ENCODE peak calls at places on chromosomes 7 and 10, in eight cellular contexts. I, V, U, C, X, O, T and S are unnamed samples.

GRCh38 chr10:11098628-11099027 is 81.0 kb downstream of the CELF2 start:
- DNase-seq in X (no peak), O (no peak), U (no peak), T (no peak), I (no peak), C (no peak), V (no peak), S (no peak)

GRCh38 chr7:3289996-3290395 is 11.1 kb upstream of the SDK1 start:
- DNase-seq in C (no peak), I (no peak), U (no peak), O (no peak), X (no peak), T (no peak), V (no peak), S (no peak)

GRCh38 chr7:99013266-99014112 is 130.4 kb downstream of the SMURF1 start:
- DNase-seq in X (no peak), T (no peak), U (no peak), O (no peak), I (peak), V (no peak), C (no peak), S (no peak)

GRCh38 chr7:135169141-135169935 is 1.2 kb downstream of the CYREN start:
- DNase-seq in C (peak), T (peak), O (no peak), X (peak), U (no peak), I (no peak), V (peak), S (peak)

GRCh38 chr7:23347682-23348180 is 48.6 kb downstream of the MALSU1 start:
- DNase-seq in T (no peak), O (no peak), I (no peak), X (no peak), C (no peak), V (no peak), U (no peak), S (no peak)

GRCh38 chr10:50929670-50930069 is 44.2 kb upstream of the A1CF start:
- DNase-seq in U (no peak), O (no peak), X (no peak), C (no peak), I (no peak), V (no peak), T (no peak), S (no peak)

GRCh38 chr10:88117869-88118632 is 254.6 kb downstream of the PTEN start:
- DNase-seq in U (no peak), T (no peak), C (no peak), X (peak), O (no peak), I (no peak), V (no peak), S (no peak)

GRCh38 chr7:98462926-98463325 is 62.0 kb upstream of the BAIAP2L1 start:
- DNase-seq in X (no peak), I (no peak), O (no peak), T (no peak), U (no peak), V (no peak), C (no peak), S (no peak)

GRCh38 chr7:99489235-99489634 is 10.8 kb downstream of the ZNF394 start:
- DNase-seq in T (no peak), O (no peak), C (no peak), I (no peak), X (no peak), U (no peak), V (no peak), S (no peak)

GRCh38 chr10:115985696-115986095 is 287.3 kb downstream of the GFRA1 start:
- DNase-seq in X (no peak), T (no peak), O (no peak), C (no peak), V (no peak), I (no peak), U (no peak), S (no peak)

GRCh38 chr7:15389073-15389472 is 172.7 kb downstream of the AGMO start:
- DNase-seq in C (no peak), U (no peak), V (no peak), T (no peak), I (no peak), X (no peak), O (no peak), S (no peak)

GRCh38 chr7:37028909-37029440 is 304.7 kb upstream of the AOAH start:
- DNase-seq in V (no peak), O (no peak), I (no peak), C (no peak), U (no peak), X (no peak), T (no peak), S (no peak)

GRCh38 chr10:86681047-86681446 is 12.7 kb downstream of the LDB3 start:
- DNase-seq in I (no peak), T (no peak), X (no peak), O (no peak), C (no peak), V (no peak), U (no peak), S (no peak)

GRCh38 chr7:4265056-4265455 is 417.0 kb upstream of the FOXK1 start:
- DNase-seq in U (no peak), T (no peak), I (no peak), V (no peak), X (no peak), C (peak), O (no peak), S (no peak)

GRCh38 chr7:39458346-39458745 is 107.9 kb upstream of the YAE1 start:
- DNase-seq in O (no peak), I (no peak), U (no peak), X (no peak), T (no peak), V (no peak), C (no peak), S (no peak)

DNA sequence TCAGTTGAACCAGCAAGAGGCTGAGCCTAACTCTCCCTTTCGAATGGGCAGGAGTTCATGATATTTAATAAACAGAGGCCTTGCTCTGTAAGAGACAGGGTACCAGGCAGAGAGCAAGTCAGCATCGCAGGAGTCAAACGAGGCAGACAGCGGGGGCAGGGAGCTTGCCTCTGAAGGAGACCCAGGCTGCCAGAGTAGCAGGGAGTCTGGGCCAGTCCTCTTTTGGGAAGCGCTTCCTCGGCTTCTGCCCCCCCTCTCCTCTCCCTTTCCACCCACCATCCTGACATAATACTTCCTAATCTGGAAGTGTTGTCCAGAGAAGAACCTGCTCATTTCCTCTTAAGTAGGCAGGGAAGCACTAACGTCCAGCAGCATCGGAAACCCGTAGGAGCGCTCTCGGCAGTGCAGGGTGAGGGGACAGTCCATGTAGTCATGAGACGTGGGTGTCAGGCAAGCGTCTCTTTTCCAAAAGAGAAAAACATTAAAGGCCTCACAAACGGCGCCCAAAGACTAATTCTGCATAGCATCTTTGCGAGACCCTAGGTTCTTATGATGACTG is 171.1 kb downstream of the EGFR start:
- DNase-seq in U (no peak), C (no peak), X (no peak), T (no peak), I (peak), O (no peak), V (no peak), S (no peak)
- TF ChIP-seq POLR2AphosphoS5 in U (no peak), C (no peak), X (no peak), T (no peak), I (no peak), O (no peak), V (no peak), S (no peak)

GRCh38 chr7:141460781-141461715 is 90.2 kb upstream of the AGK start:
- DNase-seq in O (no peak), U (peak), I (no peak), C (no peak), X (no peak), T (no peak), V (no peak), S (no peak)
- TF ChIP-seq POLR2AphosphoS5 in O (no peak), U (peak), I (no peak), C (no peak), X (no peak), T (no peak), V (no peak), S (no peak)

GRCh38 chr10:7592627-7593026 is 74.1 kb downstream of the ITIH5 start:
- DNase-seq in I (no peak), O (no peak), V (no peak), T (no peak), U (no peak), C (peak), X (no peak), S (no peak)

GRCh38 chr10:7590271-7590670 is 76.5 kb downstream of the ITIH5 start:
- DNase-seq in C (peak), O (no peak), T (no peak), X (no peak), V (no peak), U (no peak), I (no peak), S (no peak)

GRCh38 chr10:7593068-7593467 is 73.7 kb downstream of the ITIH5 start:
- DNase-seq in X (no peak), T (peak), U (peak), V (no peak), C (peak), I (no peak), O (no peak), S (no peak)

GRCh38 chr10:7596356-7596755 is 70.4 kb downstream of the ITIH5 start:
- DNase-seq in U (no peak), X (no peak), I (no peak), T (no peak), V (no peak), C (no peak), O (no peak), S (no peak)

GRCh38 chr10:7593905-7594304 is 72.9 kb downstream of the ITIH5 start:
- DNase-seq in O (no peak), I (no peak), V (no peak), C (peak), T (no peak), U (no peak), X (no peak), S (no peak)
- TF ChIP-seq POLR2AphosphoS5 in O (no peak), I (no peak), V (no peak), C (no peak), T (peak), U (peak), X (no peak), S (no peak)

GRCh38 chr7:65264258-65264657 is 109.4 kb upstream of the ZNF92 start:
- DNase-seq in I (no peak), T (no peak), X (no peak), O (no peak), V (no peak), C (no peak), U (no peak), S (no peak)

GRCh38 chr7:65265959-65266519 is 107.6 kb upstream of the ZNF92 start:
- DNase-seq in T (no peak), U (no peak), O (no peak), X (no peak), C (no peak), I (no peak), V (no peak), S (no peak)

GRCh38 chr7:65268782-65269149 is 104.9 kb upstream of the ZNF92 start:
- DNase-seq in I (no peak), C (no peak), X (no peak), T (no peak), U (no peak), V (no peak), O (no peak), S (no peak)

GRCh38 chr7:65269150-65269856 is 104.4 kb upstream of the ZNF92 start:
- DNase-seq in C (no peak), T (no peak), I (no peak), V (no peak), O (peak), X (no peak), U (no peak), S (no peak)
- TF ChIP-seq POLR2AphosphoS5 in C (no peak), T (no peak), I (no peak), V (no peak), O (peak), X (no peak), U (no peak), S (no peak)

GRCh38 chr7:29598607-29599006 is 35.0 kb downstream of the PRR15 start:
- DNase-seq in O (no peak), V (no peak), T (peak), X (no peak), C (no peak), U (no peak), I (no peak), S (no peak)
- TF ChIP-seq POLR2AphosphoS5 in O (no peak), V (no peak), T (peak), X (no peak), C (no peak), U (no peak), I (no peak), S (no peak)